ENCODE peak calls at places on chromosomes 1 and 21, in seven cellular contexts. One of them, this sample, is unnamed.

GRCh38 chr1:219938706-219939105 is 10.3 kb upstream of the SLC30A10 start:
- DNase-seq in activated CD8-positive, alpha-beta memory T cell treated with anti-CD3 and anti-CD28 coated beads for 1 hour: no peak
- DNase-seq in lung: no peak
- DNase-seq in HFFc6: peak; percentile 3
- DNase-seq in stimulated activated CD4-positive, alpha-beta T cell treated with anti-CD3 and anti-CD28 coated beads, Interleukin-4, amount 100 ng/mL, for 24 hours: no peak
- DNase-seq in activated T-cell treated with anti-CD3 and anti-CD28 coated beads, Interleukin-2, amount 50 U/mL, for 48 hours: no peak
- DNase-seq in NCI-H524: no peak
- DNase-seq in this sample: no peak

GRCh38 chr1:46081206-46081605 is 51.2 kb downstream of the PIK3R3 start:
- DNase-seq in activated CD8-positive, alpha-beta memory T cell treated with anti-CD3 and anti-CD28 coated beads for 1 hour: no peak
- DNase-seq in lung: no peak
- DNase-seq in HFFc6: no peak
- DNase-seq in stimulated activated CD4-positive, alpha-beta T cell treated with anti-CD3 and anti-CD28 coated beads, Interleukin-4, amount 100 ng/mL, for 24 hours: no peak
- DNase-seq in activated T-cell treated with anti-CD3 and anti-CD28 coated beads, Interleukin-2, amount 50 U/mL, for 48 hours: no peak
- DNase-seq in NCI-H524: no peak
- DNase-seq in this sample: no peak

GRCh38 chr1:7893529-7894180 is 40.8 kb upstream of the UTS2 start:
- DNase-seq in activated CD8-positive, alpha-beta memory T cell treated with anti-CD3 and anti-CD28 coated beads for 1 hour: no peak
- DNase-seq in lung: no peak
- DNase-seq in HFFc6: peak; percentile 42
- DNase-seq in stimulated activated CD4-positive, alpha-beta T cell treated with anti-CD3 and anti-CD28 coated beads, Interleukin-4, amount 100 ng/mL, for 24 hours: no peak
- DNase-seq in activated T-cell treated with anti-CD3 and anti-CD28 coated beads, Interleukin-2, amount 50 U/mL, for 48 hours: no peak
- DNase-seq in NCI-H524: no peak
- DNase-seq in this sample: no peak

GRCh38 chr1:113981962-113982931 is 3.0 kb downstream of the OLFML3 start:
- DNase-seq in activated CD8-positive, alpha-beta memory T cell treated with anti-CD3 and anti-CD28 coated beads for 1 hour: no peak
- DNase-seq in lung: peak; percentile 64
- DNase-seq in HFFc6: peak; percentile 74
- DNase-seq in stimulated activated CD4-positive, alpha-beta T cell treated with anti-CD3 and anti-CD28 coated beads, Interleukin-4, amount 100 ng/mL, for 24 hours: no peak
- DNase-seq in activated T-cell treated with anti-CD3 and anti-CD28 coated beads, Interleukin-2, amount 50 U/mL, for 48 hours: no peak
- DNase-seq in NCI-H524: no peak
- DNase-seq in this sample: no peak

GRCh38 chr1:187067160-187067559 is 238.4 kb downstream of the PLA2G4A start:
- DNase-seq in activated CD8-positive, alpha-beta memory T cell treated with anti-CD3 and anti-CD28 coated beads for 1 hour: no peak
- DNase-seq in lung: no peak
- DNase-seq in HFFc6: no peak
- DNase-seq in stimulated activated CD4-positive, alpha-beta T cell treated with anti-CD3 and anti-CD28 coated beads, Interleukin-4, amount 100 ng/mL, for 24 hours: no peak
- DNase-seq in activated T-cell treated with anti-CD3 and anti-CD28 coated beads, Interleukin-2, amount 50 U/mL, for 48 hours: no peak
- DNase-seq in NCI-H524: peak; percentile 8
- DNase-seq in this sample: no peak

GRCh38 chr1:67479146-67479891 is 49.1 kb upstream of the SERBP1 start:
- DNase-seq in activated CD8-positive, alpha-beta memory T cell treated with anti-CD3 and anti-CD28 coated beads for 1 hour: no peak
- DNase-seq in lung: no peak
- DNase-seq in HFFc6: no peak
- DNase-seq in stimulated activated CD4-positive, alpha-beta T cell treated with anti-CD3 and anti-CD28 coated beads, Interleukin-4, amount 100 ng/mL, for 24 hours: no peak
- DNase-seq in activated T-cell treated with anti-CD3 and anti-CD28 coated beads, Interleukin-2, amount 50 U/mL, for 48 hours: peak; percentile 38
- DNase-seq in NCI-H524: no peak
- DNase-seq in this sample: peak; percentile 9

GRCh38 chr1:237386362-237387143 is 344.6 kb downstream of the RYR2 start:
- DNase-seq in activated CD8-positive, alpha-beta memory T cell treated with anti-CD3 and anti-CD28 coated beads for 1 hour: no peak
- DNase-seq in lung: no peak
- DNase-seq in HFFc6: peak; percentile 5
- DNase-seq in stimulated activated CD4-positive, alpha-beta T cell treated with anti-CD3 and anti-CD28 coated beads, Interleukin-4, amount 100 ng/mL, for 24 hours: no peak
- DNase-seq in activated T-cell treated with anti-CD3 and anti-CD28 coated beads, Interleukin-2, amount 50 U/mL, for 48 hours: no peak
- DNase-seq in NCI-H524: peak; percentile 57
- DNase-seq in this sample: no peak

GRCh38 chr21:38797470-38797869 is 8.3 kb upstream of the ETS2 start:
- DNase-seq in activated CD8-positive, alpha-beta memory T cell treated with anti-CD3 and anti-CD28 coated beads for 1 hour: no peak
- DNase-seq in lung: no peak
- DNase-seq in HFFc6: peak; percentile 18
- DNase-seq in stimulated activated CD4-positive, alpha-beta T cell treated with anti-CD3 and anti-CD28 coated beads, Interleukin-4, amount 100 ng/mL, for 24 hours: no peak
- DNase-seq in activated T-cell treated with anti-CD3 and anti-CD28 coated beads, Interleukin-2, amount 50 U/mL, for 48 hours: no peak
- DNase-seq in NCI-H524: no peak
- DNase-seq in this sample: no peak

GRCh38 chr1:101314244-101314643 is 77.4 kb downstream of the S1PR1 start:
- DNase-seq in activated CD8-positive, alpha-beta memory T cell treated with anti-CD3 and anti-CD28 coated beads for 1 hour: no peak
- DNase-seq in lung: no peak
- DNase-seq in HFFc6: peak; percentile 38
- DNase-seq in stimulated activated CD4-positive, alpha-beta T cell treated with anti-CD3 and anti-CD28 coated beads, Interleukin-4, amount 100 ng/mL, for 24 hours: peak; percentile 36
- DNase-seq in activated T-cell treated with anti-CD3 and anti-CD28 coated beads, Interleukin-2, amount 50 U/mL, for 48 hours: peak; percentile 52
- DNase-seq in NCI-H524: no peak
- DNase-seq in this sample: peak; percentile 59

This sample was measured in stimulated activated naive CD8-positive, alpha-beta T cell treated with anti-CD3 and anti-CD28 coated beads, Interleukin-15, Interleukin-2, amounts not matched to agents 100 U/mL and 50 U/mL, for 24 hours.